ENCODE peak calls at places on chromosomes 7 and 10, in five cellular contexts. F is mesothelial cell of epicardium; S is right lobe of liver; B is progenitor cell of endocrine pancreas; I is CD8-positive, alpha-beta T cell. H is an unnamed sample.

GRCh38 chr10:44911081-44911540 is at the start of gene TMEM72:
- DNase-seq in F (no peak), S (peak; percentile 61), B (peak; percentile 63), I (no peak), H (no peak)

GRCh38 chr10:121694966-121695340 is 96.7 kb upstream of the FGFR2 start:
- DNase-seq in F (no peak), S (no peak), B (no peak), I (no peak), H (no peak)

GRCh38 chr10:24430591-24430990 is 221.7 kb downstream of the KIAA1217 start:
- DNase-seq in F (no peak), S (no peak), B (no peak), I (no peak), H (no peak)

GRCh38 chr7:55366461-55367138 is 1.5 kb downstream of the LANCL2 start:
- DNase-seq in F (no peak), S (no peak), B (no peak), I (no peak), H (no peak)

GRCh38 chr10:71433116-71433982 is 36.6 kb downstream of the CDH23 start:
- DNase-seq in F (peak; percentile 36), S (no peak), B (no peak), I (no peak), H (no peak)

GRCh38 chr10:20668985-20669384 is 228.1 kb downstream of the NEBL start:
- DNase-seq in F (no peak), S (no peak), B (no peak), I (no peak), H (no peak)

GRCh38 chr7:15508258-15508657 is 53.6 kb downstream of the AGMO start:
- DNase-seq in F (no peak), S (no peak), B (no peak), I (no peak), H (no peak)

GRCh38 chr10:71755179-71755879 is 18.0 kb downstream of the VSIR start:
- DNase-seq in F (no peak), S (no peak), B (no peak), I (no peak), H (no peak)

GRCh38 chr10:68301790-68302502 is 29.9 kb upstream of the HNRNPH3 start:
- DNase-seq in F (no peak), S (no peak), B (no peak), I (no peak), H (no peak)

GRCh38 chr10:108388716-108389115 is 1224.2 kb upstream of the SORCS1 start:
- DNase-seq in F (no peak), S (no peak), B (no peak), I (no peak), H (no peak)

GRCh38 chr10:12419279-12419847 is 70.0 kb downstream of the CAMK1D start:
- DNase-seq in F (no peak), S (no peak), B (no peak), I (no peak), H (peak; percentile 31)

GRCh38 chr7:152145853-152146466 is 120.5 kb downstream of the GALNT11 start:
- DNase-seq in F (no peak), S (no peak), B (no peak), I (no peak), H (no peak)

GRCh38 chr7:151503902-151504714 is 15.6 kb downstream of the RHEB start:
- DNase-seq in F (no peak), S (peak; percentile 41), B (no peak), I (no peak), H (no peak)

GRCh38 chr7:50336909-50337703 is 32.6 kb downstream of the IKZF1 start:
- DNase-seq in F (no peak), S (no peak), B (no peak), I (no peak), H (no peak)

GRCh38 chr7:44158873-44159631 is 17.9 kb upstream of the MYL7 start:
- DNase-seq in F (no peak), S (no peak), B (no peak), I (no peak), H (peak; percentile 8)

GRCh38 chr7:13851756-13852155 is 137.7 kb downstream of the ETV1 start:
- DNase-seq in F (no peak), S (no peak), B (no peak), I (no peak), H (no peak)

GRCh38 chr10:124106241-124106905 is 13.0 kb upstream of the CHST15 start:
- DNase-seq in F (no peak), S (peak; percentile 81), B (no peak), I (no peak), H (peak; percentile 65)

GRCh38 chr7:120740348-120740747 is 117.6 kb downstream of the TSPAN12 start:
- DNase-seq in F (no peak), S (no peak), B (no peak), I (no peak), H (no peak)

GRCh38 chr7:79820387-79820786 is 314.2 kb upstream of the GNAI1 start:
- DNase-seq in F (peak; percentile 71), S (peak; percentile 33), B (no peak), I (no peak), H (peak; percentile 22)

GRCh38 chr10:22477365-22478287 is 132.3 kb downstream of the SPAG6 start:
- DNase-seq in F (peak; percentile 45), S (no peak), B (peak; percentile 20), I (no peak), H (no peak)

GRCh38 chr10:128009768-128010167 is 102.9 kb downstream of the PTPRE start:
- DNase-seq in F (no peak), S (no peak), B (no peak), I (no peak), H (no peak)

GRCh38 chr10:46240684-46241565 is 45.9 kb upstream of the ANTXRL start:
- DNase-seq in F (no peak), S (no peak), B (peak; percentile 3), I (no peak), H (peak; percentile 10)

GRCh38 chr7:75743455-75743859 is 4.7 kb upstream of the HIP1 start:
- DNase-seq in F (no peak), S (no peak), B (no peak), I (no peak), H (no peak)

GRCh38 chr7:46015107-46015868 is 94.2 kb upstream of the IGFBP3 start:
- DNase-seq in F (no peak), S (peak; percentile 22), B (peak; percentile 22), I (no peak), H (no peak)

GRCh38 chr10:59692113-59692512 is 17.5 kb downstream of the SLC16A9 start:
- DNase-seq in F (no peak), S (no peak), B (no peak), I (no peak), H (no peak)

GRCh38 chr10:127945335-127945734 is 38.4 kb downstream of the PTPRE start:
- DNase-seq in F (no peak), S (no peak), B (no peak), I (no peak), H (no peak)

GRCh38 chr10:68604441-68604840 is 44.3 kb downstream of the TET1 start:
- DNase-seq in F (no peak), S (no peak), B (no peak), I (no peak), H (no peak)

GRCh38 chr10:95278061-95278988 is 12.5 kb downstream of the PDLIM1 start:
- DNase-seq in F (no peak), S (no peak), B (no peak), I (no peak), H (no peak)

GRCh38 chr10:92848037-92848440 is 281 bp upstream of the EXOC6 start:
- DNase-seq in F (no peak), S (no peak), B (no peak), I (no peak), H (no peak)

DNA sequence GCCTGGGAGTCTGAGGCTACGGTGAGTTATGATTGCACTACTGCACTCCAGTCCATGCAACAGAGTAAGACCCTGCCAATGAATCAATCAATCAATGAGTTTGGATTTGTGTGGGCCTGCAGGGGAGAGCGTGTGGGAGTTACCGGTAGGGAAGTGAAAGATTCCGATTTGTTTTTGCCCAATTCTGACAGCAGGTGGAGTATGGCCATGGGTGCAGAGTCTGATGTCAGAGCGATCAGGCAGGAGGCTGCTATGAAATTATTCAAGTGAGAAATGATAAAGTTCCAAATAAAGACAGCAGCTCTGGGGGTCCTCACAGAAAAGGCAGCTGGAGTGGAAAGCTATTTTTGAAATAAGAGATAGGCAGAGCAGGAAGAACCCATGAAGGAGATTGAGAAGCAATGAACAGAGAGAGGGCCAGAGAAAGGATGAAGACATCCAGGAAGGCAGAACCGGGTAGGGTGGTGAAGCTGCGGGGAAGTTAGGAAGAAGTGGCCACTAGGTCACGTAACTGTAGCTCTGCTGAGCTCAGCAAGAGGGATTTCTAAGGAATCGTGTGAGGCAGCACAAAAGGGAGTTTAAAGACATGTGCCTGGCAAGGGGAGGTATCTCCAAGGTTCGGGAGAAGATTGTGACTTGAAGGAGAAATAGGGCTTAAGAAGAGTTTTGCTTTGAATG is 93.7 kb upstream of the NMT2 start:
- DNase-seq in F (no peak), S (no peak), B (no peak), I (no peak), H (no peak)
- TF ChIP-seq CTCF in F (no peak), S (peak; percentile 61), B (peak; percentile 32), I (peak; percentile 14), H (no peak)

DNA sequence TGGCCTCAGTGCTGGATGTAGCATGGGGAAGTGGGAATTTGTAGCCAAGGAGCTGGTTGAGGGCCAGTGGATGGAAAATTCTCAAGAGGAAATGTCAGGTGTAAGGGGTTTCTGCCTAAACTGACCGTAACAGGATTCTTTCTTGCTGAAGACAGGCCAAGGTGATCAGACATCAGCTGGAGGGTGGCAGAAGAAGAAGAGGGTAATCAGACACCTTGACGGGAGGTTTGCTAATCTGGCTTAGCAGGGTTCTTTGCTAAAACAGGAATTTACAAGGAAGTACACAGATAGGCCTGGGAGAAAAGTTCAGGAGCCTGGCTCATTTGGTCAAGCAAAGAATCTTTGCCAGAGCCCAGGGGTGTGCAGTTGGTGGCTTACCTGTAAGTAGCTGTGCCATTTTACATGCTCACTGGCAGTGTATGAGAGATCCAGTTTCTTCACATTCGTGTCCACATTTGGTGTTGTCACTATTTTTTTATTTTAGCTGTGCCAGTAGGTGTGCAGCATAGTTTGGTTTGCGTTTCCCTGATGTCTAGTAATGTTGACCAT is 73.7 kb downstream of the BMPR1A start:
- DNase-seq in F (no peak), S (no peak), B (no peak), I (no peak), H (no peak)
- TF ChIP-seq CTCF in F (no peak), S (no peak), B (no peak), I (no peak), H (no peak)

DNA sequence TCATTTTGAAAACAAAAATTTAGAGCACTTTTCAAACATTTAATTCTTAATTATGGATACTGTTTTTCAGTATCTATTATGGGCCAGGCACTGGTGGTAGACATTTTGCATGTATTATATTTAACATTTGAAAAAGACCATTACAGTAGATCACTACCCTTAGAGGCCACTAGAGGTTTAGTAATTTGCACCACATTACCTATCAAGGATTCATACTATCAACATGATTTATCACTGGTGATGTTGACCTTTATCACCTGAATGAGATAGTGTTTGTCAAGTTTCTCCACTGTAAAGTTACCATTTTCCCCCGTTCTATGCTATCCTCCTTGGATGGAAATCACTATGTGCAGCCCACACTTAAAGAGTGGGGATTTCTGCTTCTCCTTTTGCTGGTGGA is 4.4 kb upstream of the SNX13 start:
- DNase-seq in F (no peak), S (no peak), B (no peak), I (no peak), H (no peak)
- TF ChIP-seq CTCF in F (no peak), S (no peak), B (peak; percentile 31), I (peak; percentile 24), H (no peak)

DNA sequence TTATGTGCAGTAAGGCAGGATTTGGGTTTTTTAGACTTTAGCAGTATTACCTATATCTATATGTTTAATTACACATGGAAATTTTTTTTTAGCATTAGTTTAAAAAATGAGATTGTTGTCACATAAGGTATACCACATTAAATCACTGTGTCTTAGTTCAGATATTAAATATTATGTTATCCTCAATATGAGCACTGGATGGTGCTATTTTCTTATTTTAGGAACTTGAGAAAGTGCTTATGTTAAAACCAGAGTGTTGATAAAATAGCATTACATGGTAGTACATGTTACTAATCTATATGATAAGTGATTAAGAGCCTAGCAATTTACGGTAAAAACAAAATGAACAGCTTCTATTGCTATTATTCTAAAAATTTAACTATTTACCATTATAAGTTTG is 28.8 kb downstream of the MIOS start:
- DNase-seq in F (no peak), S (no peak), B (no peak), I (no peak), H (no peak)
- TF ChIP-seq CTCF in F (peak; percentile 57), S (peak; percentile 40), B (peak; percentile 44), I (peak; percentile 69), H (no peak)

H was measured in omental fat pad.